ENCODE peak calls at places on chromosomes 7 and 10, in six cellular contexts. One of them, this sample, is unnamed. For H3K4me1, the result is how much of the 10 kb centered on the place peaks cover.

GRCh38 chr10:111137587-111137986 is 60.8 kb downstream of the ADRA2A start:
- DNase-seq in A673: no peak
- DNase-seq in IMR-90: no peak
- DNase-seq in upper lobe of right lung: no peak
- DNase-seq in breast epithelium: no peak
- DNase-seq in endodermal cell: peak
- DNase-seq in this sample: no peak

GRCh38 chr10:12800302-12800701 is 201.2 kb downstream of the CCDC3 start:
- DNase-seq in A673: no peak
- DNase-seq in IMR-90: no peak
- DNase-seq in upper lobe of right lung: no peak
- DNase-seq in breast epithelium: no peak
- DNase-seq in endodermal cell: no peak
- DNase-seq in this sample: no peak

GRCh38 chr7:33854951-33855350 is 50.4 kb upstream of the BMPER start:
- DNase-seq in A673: no peak
- DNase-seq in IMR-90: peak
- DNase-seq in upper lobe of right lung: no peak
- DNase-seq in breast epithelium: no peak
- DNase-seq in endodermal cell: no peak
- DNase-seq in this sample: no peak

GRCh38 chr10:132404911-132405462 is 8.0 kb downstream of the PWWP2B start:
- DNase-seq in A673: no peak
- DNase-seq in IMR-90: no peak
- DNase-seq in upper lobe of right lung: peak
- DNase-seq in breast epithelium: no peak
- DNase-seq in endodermal cell: peak
- DNase-seq in this sample: no peak

GRCh38 chr10:35765039-35765662 is 123.1 kb upstream of the FZD8 start:
- DNase-seq in A673: no peak
- DNase-seq in IMR-90: no peak
- DNase-seq in upper lobe of right lung: peak
- DNase-seq in breast epithelium: no peak
- DNase-seq in endodermal cell: peak
- DNase-seq in this sample: no peak

GRCh38 chr10:132639470-132639869 is 101.9 kb downstream of the INPP5A start:
- DNase-seq in A673: no peak
- DNase-seq in IMR-90: no peak
- DNase-seq in upper lobe of right lung: no peak
- DNase-seq in breast epithelium: no peak
- DNase-seq in endodermal cell: no peak
- DNase-seq in this sample: no peak

GRCh38 chr7:21902240-21902639 is 43.5 kb downstream of the CDCA7L start:
- DNase-seq in A673: no peak
- DNase-seq in IMR-90: peak
- DNase-seq in upper lobe of right lung: no peak
- DNase-seq in breast epithelium: no peak
- DNase-seq in endodermal cell: no peak
- DNase-seq in this sample: no peak

GRCh38 chr7:90706067-90706716 is 110.1 kb downstream of the CDK14 start:
- DNase-seq in A673: peak
- DNase-seq in IMR-90: peak
- DNase-seq in upper lobe of right lung: no peak
- DNase-seq in breast epithelium: no peak
- DNase-seq in endodermal cell: no peak
- DNase-seq in this sample: no peak

GRCh38 chr7:66016131-66016461 is 34.1 kb upstream of the GUSB start:
- DNase-seq in A673: no peak
- DNase-seq in IMR-90: peak
- DNase-seq in upper lobe of right lung: no peak
- DNase-seq in breast epithelium: no peak
- DNase-seq in endodermal cell: no peak
- DNase-seq in this sample: no peak

GRCh38 chr10:31929260-31929985 is 792 bp upstream of the ARHGAP12 start:
- DNase-seq in A673: peak
- DNase-seq in IMR-90: no peak
- DNase-seq in upper lobe of right lung: peak
- DNase-seq in breast epithelium: peak
- DNase-seq in endodermal cell: peak
- DNase-seq in this sample: peak

GRCh38 chr10:23478570-23478969 is 39.7 kb downstream of the OTUD1 start:
- DNase-seq in A673: no peak
- DNase-seq in IMR-90: no peak
- DNase-seq in upper lobe of right lung: no peak
- DNase-seq in breast epithelium: no peak
- DNase-seq in endodermal cell: no peak
- DNase-seq in this sample: no peak

GRCh38 chr10:3471927-3472704 is 299.5 kb upstream of the PITRM1 start:
- DNase-seq in A673: peak
- DNase-seq in IMR-90: no peak
- DNase-seq in upper lobe of right lung: no peak
- DNase-seq in breast epithelium: peak
- DNase-seq in endodermal cell: no peak
- DNase-seq in this sample: no peak

GRCh38 chr7:25759748-25760147 is 392.2 kb upstream of the NFE2L3 start:
- DNase-seq in A673: peak
- DNase-seq in IMR-90: no peak
- DNase-seq in upper lobe of right lung: no peak
- DNase-seq in breast epithelium: no peak
- DNase-seq in endodermal cell: peak
- DNase-seq in this sample: no peak

GRCh38 chr7:23490357-23491131 is 20.3 kb upstream of the IGF2BP3 start:
- DNase-seq in A673: peak
- DNase-seq in IMR-90: no peak
- DNase-seq in upper lobe of right lung: peak
- DNase-seq in breast epithelium: no peak
- DNase-seq in endodermal cell: no peak
- DNase-seq in this sample: peak

GRCh38 chr10:114336823-114337509 is 67.3 kb downstream of the AFAP1L2 start:
- DNase-seq in A673: no peak
- DNase-seq in IMR-90: no peak
- DNase-seq in upper lobe of right lung: no peak
- DNase-seq in breast epithelium: no peak
- DNase-seq in endodermal cell: no peak
- DNase-seq in this sample: no peak

GRCh38 chr10:28375399-28376354 is 72.8 kb upstream of the MPP7 start:
- DNase-seq in A673: no peak
- DNase-seq in IMR-90: peak
- DNase-seq in upper lobe of right lung: no peak
- DNase-seq in breast epithelium: peak
- DNase-seq in endodermal cell: no peak
- DNase-seq in this sample: no peak

GRCh38 chr10:133466683-133467275 is 13.0 kb downstream of the SCART1 start:
- DNase-seq in A673: no peak
- DNase-seq in IMR-90: no peak
- DNase-seq in upper lobe of right lung: no peak
- DNase-seq in breast epithelium: no peak
- DNase-seq in endodermal cell: no peak
- DNase-seq in this sample: no peak

GRCh38 chr10:28592953-28593352 is 60.0 kb downstream of the WAC start:
- DNase-seq in A673: peak
- DNase-seq in IMR-90: peak
- DNase-seq in upper lobe of right lung: no peak
- DNase-seq in breast epithelium: no peak
- DNase-seq in endodermal cell: no peak
- DNase-seq in this sample: no peak

GRCh38 chr7:149261321-149261828 is 621 bp upstream of the ZNF783 start:
- DNase-seq in A673: peak
- DNase-seq in IMR-90: peak
- DNase-seq in upper lobe of right lung: no peak
- DNase-seq in breast epithelium: no peak
- DNase-seq in endodermal cell: no peak
- DNase-seq in this sample: no peak

GRCh38 chr10:23694446-23694920 is 255.6 kb downstream of the OTUD1 start:
- DNase-seq in A673: peak
- DNase-seq in IMR-90: no peak
- DNase-seq in upper lobe of right lung: no peak
- DNase-seq in breast epithelium: no peak
- DNase-seq in endodermal cell: peak
- DNase-seq in this sample: no peak

GRCh38 chr7:35003679-35004278 is 33.5 kb downstream of the DPY19L1 start:
- DNase-seq in A673: peak
- DNase-seq in IMR-90: peak
- DNase-seq in upper lobe of right lung: peak
- DNase-seq in breast epithelium: no peak
- DNase-seq in endodermal cell: peak
- DNase-seq in this sample: no peak

GRCh38 chr10:5811387-5811821 is 1.8 kb downstream of the GDI2 start:
- DNase-seq in A673: peak
- DNase-seq in IMR-90: peak
- DNase-seq in upper lobe of right lung: no peak
- DNase-seq in breast epithelium: no peak
- DNase-seq in endodermal cell: no peak
- DNase-seq in this sample: no peak

GRCh38 chr7:43467406-43467805 is 115.5 kb upstream of the STK17A start:
- DNase-seq in A673: no peak
- DNase-seq in IMR-90: peak
- DNase-seq in upper lobe of right lung: no peak
- DNase-seq in breast epithelium: no peak
- DNase-seq in endodermal cell: no peak
- DNase-seq in this sample: no peak

GRCh38 chr7:16344927-16345326 is 76.4 kb downstream of the CRPPA start:
- DNase-seq in A673: no peak
- DNase-seq in IMR-90: no peak
- DNase-seq in upper lobe of right lung: no peak
- DNase-seq in breast epithelium: no peak
- DNase-seq in endodermal cell: no peak
- DNase-seq in this sample: no peak

GRCh38 chr10:29746080-29746797 is 111.5 kb upstream of the SVIL start:
- DNase-seq in A673: no peak
- DNase-seq in IMR-90: peak
- DNase-seq in upper lobe of right lung: no peak
- DNase-seq in breast epithelium: no peak
- DNase-seq in endodermal cell: no peak
- DNase-seq in this sample: no peak

GRCh38 chr10:66746711-66747110 is 179.1 kb upstream of the LRRTM3 start:
- DNase-seq in A673: no peak
- DNase-seq in IMR-90: no peak
- DNase-seq in upper lobe of right lung: no peak
- DNase-seq in breast epithelium: no peak
- DNase-seq in endodermal cell: no peak
- DNase-seq in this sample: no peak

GRCh38 chr10:60513281-60513680 is 123.6 kb upstream of the ANK3 start:
- DNase-seq in A673: no peak
- DNase-seq in IMR-90: no peak
- DNase-seq in upper lobe of right lung: no peak
- DNase-seq in breast epithelium: no peak
- DNase-seq in endodermal cell: no peak
- DNase-seq in this sample: no peak

GRCh38 chr10:24229909-24230308 is 21.0 kb downstream of the KIAA1217 start:
- DNase-seq in A673: no peak
- DNase-seq in IMR-90: no peak
- DNase-seq in upper lobe of right lung: no peak
- DNase-seq in breast epithelium: no peak
- DNase-seq in endodermal cell: no peak
- DNase-seq in this sample: no peak

GRCh38 chr10:88999629-89000028 is 9.0 kb downstream of the FAS start:
- DNase-seq in A673: no peak
- DNase-seq in IMR-90: peak
- DNase-seq in upper lobe of right lung: no peak
- DNase-seq in breast epithelium: no peak
- DNase-seq in endodermal cell: no peak
- DNase-seq in this sample: no peak
- H3K4me1 ChIP-seq in A673: under half
- H3K4me1 ChIP-seq in IMR-90: under half
- H3K4me1 ChIP-seq in upper lobe of right lung: under half
- H3K4me1 ChIP-seq in breast epithelium: under half
- H3K4me1 ChIP-seq in endodermal cell: under half
- H3K4me1 ChIP-seq in this sample: under half

GRCh38 chr7:51299391-51300133 is 17.0 kb downstream of the COBL start:
- DNase-seq in A673: no peak
- DNase-seq in IMR-90: no peak
- DNase-seq in upper lobe of right lung: no peak
- DNase-seq in breast epithelium: no peak
- DNase-seq in endodermal cell: peak
- DNase-seq in this sample: no peak
- TF ChIP-seq CTCF in A673: no peak
- TF ChIP-seq CTCF in IMR-90: no peak
- TF ChIP-seq CTCF in upper lobe of right lung: no peak
- TF ChIP-seq CTCF in breast epithelium: no peak
- TF ChIP-seq CTCF in endodermal cell: peak
- TF ChIP-seq CTCF in this sample: no peak

GRCh38 chr7:150341263-150342118 is at the start of gene RARRES2:
- DNase-seq in A673: no peak
- DNase-seq in IMR-90: no peak
- DNase-seq in upper lobe of right lung: peak
- DNase-seq in breast epithelium: no peak
- DNase-seq in endodermal cell: peak
- DNase-seq in this sample: no peak
- H3K4me1 ChIP-seq in A673: under half
- H3K4me1 ChIP-seq in IMR-90: under half
- H3K4me1 ChIP-seq in upper lobe of right lung: under half
- H3K4me1 ChIP-seq in breast epithelium: under half
- H3K4me1 ChIP-seq in endodermal cell: under half
- H3K4me1 ChIP-seq in this sample: under half

DNA sequence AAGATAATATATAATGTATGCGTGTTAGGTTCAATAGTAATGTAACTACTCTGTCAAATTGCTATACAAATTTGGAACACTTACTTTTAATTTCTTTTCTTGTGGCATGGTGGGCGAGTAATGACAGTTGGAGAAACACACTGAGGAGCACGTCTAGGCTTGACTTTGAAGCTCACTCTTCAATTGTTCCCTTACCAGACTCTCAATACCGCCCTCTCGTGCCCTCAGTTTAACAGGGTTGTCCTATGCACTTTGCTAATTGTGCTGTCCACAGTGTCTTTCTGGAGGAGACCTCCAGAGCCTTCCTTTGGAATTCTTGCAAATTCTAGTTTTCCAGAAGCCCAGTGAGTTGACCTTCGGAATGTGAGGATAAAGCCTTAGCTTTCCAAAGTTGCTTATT is 107.2 kb upstream of the RELN start:
- DNase-seq in A673: peak
- DNase-seq in IMR-90: peak
- DNase-seq in upper lobe of right lung: no peak
- DNase-seq in breast epithelium: no peak
- DNase-seq in endodermal cell: peak
- DNase-seq in this sample: no peak
- TF ChIP-seq CTCF in A673: peak
- TF ChIP-seq CTCF in IMR-90: peak
- TF ChIP-seq CTCF in upper lobe of right lung: no peak
- TF ChIP-seq CTCF in breast epithelium: no peak
- TF ChIP-seq CTCF in endodermal cell: peak
- TF ChIP-seq CTCF in this sample: no peak

DNA sequence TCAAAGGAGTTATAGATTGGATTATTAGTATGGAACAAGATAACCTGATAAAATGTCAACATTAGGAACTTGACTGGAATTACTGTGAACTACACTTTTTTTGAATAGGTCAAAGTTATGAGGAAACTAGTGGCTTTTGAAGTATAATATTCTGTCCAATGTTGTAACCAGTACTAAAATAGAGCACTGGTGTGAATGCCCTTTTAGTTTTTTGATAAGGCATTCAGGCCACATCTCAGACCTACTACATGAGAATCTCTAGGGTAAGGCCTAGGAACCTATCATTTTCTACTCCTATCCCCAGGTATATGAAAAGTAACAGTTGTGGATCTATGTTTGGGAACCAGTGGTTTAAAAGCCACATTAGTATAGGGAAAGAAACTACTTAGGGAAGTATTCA is 16.4 kb downstream of the KMT2E start:
- DNase-seq in A673: no peak
- DNase-seq in IMR-90: no peak
- DNase-seq in upper lobe of right lung: no peak
- DNase-seq in breast epithelium: no peak
- DNase-seq in endodermal cell: no peak
- DNase-seq in this sample: no peak
- H3K4me1 ChIP-seq in A673: under half
- H3K4me1 ChIP-seq in IMR-90: under half
- H3K4me1 ChIP-seq in upper lobe of right lung: half or more
- H3K4me1 ChIP-seq in breast epithelium: under half
- H3K4me1 ChIP-seq in endodermal cell: under half
- H3K4me1 ChIP-seq in this sample: half or more